ENCODE peak calls at places on chromosomes 1 and 21, in five cellular contexts. One of them, this sample, is unnamed.

GRCh38 chr1:70143052-70143659 is 62.2 kb downstream of the LRRC40 start:
- DNase-seq in GM12878: no peak
- DNase-seq in HepG2: no peak
- DNase-seq in WTC11: no peak
- DNase-seq in K562: no peak
- DNase-seq in this sample: no peak

GRCh38 chr1:234214911-234215892 is 158.1 kb upstream of the COA6 start:
- DNase-seq in WTC11: peak
- DNase-seq in K562: no peak
- DNase-seq in GM12878: no peak
- DNase-seq in HepG2: no peak
- DNase-seq in this sample: peak

GRCh38 chr21:45109831-45110492 is 35.6 kb downstream of the ADARB1 start:
- DNase-seq in HepG2: no peak
- DNase-seq in WTC11: no peak
- DNase-seq in GM12878: peak
- DNase-seq in K562: no peak
- DNase-seq in this sample: no peak

GRCh38 chr1:239909894-239910293 is 181.8 kb upstream of the FMN2 start:
- DNase-seq in WTC11: no peak
- DNase-seq in HepG2: no peak
- DNase-seq in K562: no peak
- DNase-seq in GM12878: no peak
- DNase-seq in this sample: no peak

GRCh38 chr1:40530735-40531380 is 579 bp upstream of the ZNF684 start:
- DNase-seq in HepG2: no peak
- DNase-seq in WTC11: no peak
- DNase-seq in GM12878: no peak
- DNase-seq in K562: no peak
- DNase-seq in this sample: no peak

GRCh38 chr1:161473363-161473762 is 31.9 kb upstream of the FCGR2A start:
- DNase-seq in K562: no peak
- DNase-seq in WTC11: peak
- DNase-seq in GM12878: no peak
- DNase-seq in HepG2: peak
- DNase-seq in this sample: no peak

GRCh38 chr1:93615201-93616150 is 66.2 kb downstream of the BCAR3 start:
- DNase-seq in GM12878: peak
- DNase-seq in WTC11: no peak
- DNase-seq in HepG2: peak
- DNase-seq in K562: peak
- DNase-seq in this sample: no peak

GRCh38 chr1:87392241-87393192 is 63.8 kb downstream of the LMO4 start:
- DNase-seq in GM12878: no peak
- DNase-seq in WTC11: no peak
- DNase-seq in HepG2: no peak
- DNase-seq in K562: no peak
- DNase-seq in this sample: no peak

GRCh38 chr1:65953170-65953569 is 160.5 kb downstream of the PDE4B start:
- DNase-seq in HepG2: no peak
- DNase-seq in K562: no peak
- DNase-seq in WTC11: no peak
- DNase-seq in GM12878: no peak
- DNase-seq in this sample: no peak

GRCh38 chr1:197683280-197683679 is 92.0 kb downstream of the DENND1B start:
- DNase-seq in K562: no peak
- DNase-seq in GM12878: no peak
- DNase-seq in WTC11: no peak
- DNase-seq in HepG2: no peak
- DNase-seq in this sample: no peak

GRCh38 chr1:112262301-112262700 is 133.7 kb upstream of the CTTNBP2NL start:
- DNase-seq in WTC11: no peak
- DNase-seq in K562: no peak
- DNase-seq in GM12878: no peak
- DNase-seq in HepG2: no peak
- DNase-seq in this sample: no peak
- TF ChIP-seq ATF2 in WTC11: no peak
- TF ChIP-seq ATF2 in K562: no peak
- TF ChIP-seq ATF2 in GM12878: no peak
- TF ChIP-seq ATF2 in HepG2: no peak
- TF ChIP-seq ATF2 in this sample: no peak

DNA sequence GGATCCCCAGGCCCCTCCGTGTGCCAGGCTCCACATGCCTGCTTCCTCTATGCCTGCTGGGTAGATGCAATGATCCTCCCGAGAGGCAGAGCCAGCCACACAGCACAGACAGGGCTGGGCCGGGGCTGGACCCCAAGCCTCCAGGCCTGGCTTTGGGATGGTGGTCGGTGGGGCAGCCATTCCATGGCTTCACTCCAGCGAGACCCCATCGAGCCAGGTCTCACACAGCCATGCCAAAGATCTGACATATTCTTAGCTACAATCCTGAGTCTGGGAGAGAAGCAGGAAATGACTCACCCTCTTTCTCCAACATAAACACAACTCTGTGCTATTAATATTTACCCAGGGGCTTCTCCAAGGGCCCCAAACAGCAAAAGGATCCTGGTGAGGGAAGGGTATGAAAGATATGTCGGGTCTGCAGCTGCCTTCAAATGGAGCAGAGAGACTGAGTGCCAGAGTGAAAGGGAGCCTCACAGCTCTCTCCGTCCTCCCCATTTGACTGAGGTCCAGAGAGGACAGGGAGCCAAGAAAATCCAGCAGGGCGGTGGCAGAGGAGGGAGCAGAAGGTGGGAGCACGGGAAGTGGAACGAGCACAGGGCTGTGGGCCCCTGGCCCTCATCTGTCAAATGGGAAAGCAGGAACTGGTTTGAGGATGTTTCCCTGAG is 639.5 kb downstream of the MATN1 start:
- DNase-seq in GM12878: no peak
- DNase-seq in WTC11: no peak
- DNase-seq in HepG2: peak
- DNase-seq in K562: no peak
- DNase-seq in this sample: no peak
- TF ChIP-seq ATF2 in GM12878: no peak
- TF ChIP-seq ATF2 in WTC11: no peak
- TF ChIP-seq ATF2 in HepG2: no peak
- TF ChIP-seq ATF2 in K562: no peak
- TF ChIP-seq ATF2 in this sample: no peak

DNA sequence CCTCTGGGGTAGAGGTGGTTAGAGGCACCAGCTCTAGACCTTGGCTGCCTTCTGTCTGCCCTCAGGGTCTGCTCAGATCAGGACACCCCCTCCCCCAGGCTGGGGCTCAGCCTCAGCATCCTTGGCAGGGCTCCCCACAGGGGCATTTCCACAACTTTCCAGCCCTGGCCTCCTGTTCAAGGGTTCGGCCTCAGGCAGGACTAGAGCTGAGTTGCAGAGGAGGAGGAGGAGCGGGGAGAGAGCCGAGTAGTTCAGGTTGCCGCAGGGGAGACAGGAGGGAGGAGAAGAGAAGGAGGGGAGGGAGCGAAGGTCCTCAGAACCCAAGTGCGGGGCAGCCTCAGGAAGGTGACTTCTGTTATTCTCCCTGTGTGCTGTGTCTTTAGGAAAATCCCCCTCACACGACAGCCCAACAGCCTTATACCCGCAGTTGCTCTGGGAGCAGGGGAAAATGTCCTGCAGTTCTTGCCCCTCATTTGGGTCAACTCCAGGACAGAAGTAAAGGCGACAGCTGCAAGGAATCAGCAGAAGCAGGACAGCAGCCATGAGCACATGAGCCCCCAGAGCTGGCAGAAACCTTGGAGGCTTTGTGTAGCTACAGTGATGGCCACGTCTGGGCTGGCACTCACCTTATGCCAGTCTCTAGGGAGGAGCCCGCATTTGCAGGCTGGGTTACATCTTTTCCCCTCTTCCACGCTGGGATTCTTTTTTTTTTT is 46.5 kb upstream of the TENT5B start:
- DNase-seq in WTC11: peak
- DNase-seq in K562: no peak
- DNase-seq in GM12878: no peak
- DNase-seq in HepG2: no peak
- DNase-seq in this sample: peak
- TF ChIP-seq ATF2 in WTC11: no peak
- TF ChIP-seq ATF2 in K562: no peak
- TF ChIP-seq ATF2 in GM12878: no peak
- TF ChIP-seq ATF2 in HepG2: no peak
- TF ChIP-seq ATF2 in this sample: no peak

GRCh38 chr1:8670371-8670818 is 147.0 kb downstream of the RERE start:
- DNase-seq in K562: no peak
- DNase-seq in WTC11: no peak
- DNase-seq in HepG2: peak
- DNase-seq in GM12878: no peak
- DNase-seq in this sample: no peak

GRCh38 chr1:8669608-8670335 is 147.7 kb downstream of the RERE start:
- DNase-seq in GM12878: no peak
- DNase-seq in K562: no peak
- DNase-seq in WTC11: no peak
- DNase-seq in HepG2: no peak
- DNase-seq in this sample: no peak

GRCh38 chr1:8674912-8675311 is 142.5 kb downstream of the RERE start:
- DNase-seq in K562: no peak
- DNase-seq in GM12878: no peak
- DNase-seq in HepG2: no peak
- DNase-seq in WTC11: no peak
- DNase-seq in this sample: no peak

GRCh38 chr1:8667869-8668595 is 149.4 kb downstream of the RERE start:
- DNase-seq in K562: no peak
- DNase-seq in WTC11: no peak
- DNase-seq in GM12878: no peak
- DNase-seq in HepG2: peak
- DNase-seq in this sample: no peak

GRCh38 chr1:8671313-8671917 is 146.0 kb downstream of the RERE start:
- DNase-seq in GM12878: no peak
- DNase-seq in K562: peak
- DNase-seq in WTC11: no peak
- DNase-seq in HepG2: peak
- DNase-seq in this sample: no peak
- TF ChIP-seq ATF2 in GM12878: no peak
- TF ChIP-seq ATF2 in K562: no peak
- TF ChIP-seq ATF2 in WTC11: no peak
- TF ChIP-seq ATF2 in HepG2: no peak
- TF ChIP-seq ATF2 in this sample: no peak

DNA sequence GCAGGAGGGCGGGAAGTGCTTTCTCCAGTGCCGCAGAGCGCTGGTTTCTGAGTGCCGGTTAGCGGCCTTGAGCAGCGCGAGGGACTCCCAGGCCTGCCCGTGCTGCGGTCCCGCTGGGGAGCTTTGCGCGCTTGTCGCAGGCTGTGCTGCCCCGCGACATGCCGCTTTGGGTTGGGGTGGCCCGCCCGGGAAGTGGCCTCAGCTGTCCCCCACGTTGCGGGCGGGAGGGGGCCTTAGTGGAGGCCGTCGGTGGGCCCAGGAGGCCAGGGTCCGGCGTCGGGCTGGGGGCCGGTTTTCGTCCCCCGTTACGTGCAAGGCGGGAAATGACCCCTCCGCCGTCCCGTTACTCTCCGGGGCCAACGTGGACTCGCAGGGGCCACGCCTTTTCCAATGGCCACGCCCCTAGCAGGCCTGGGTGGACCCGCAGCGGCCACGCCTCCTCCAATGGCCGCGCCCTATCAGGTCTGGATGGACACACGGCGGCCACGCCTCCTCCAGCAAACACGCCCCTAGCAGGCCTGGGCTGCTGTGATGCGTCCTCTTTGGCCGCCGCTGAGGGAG is 977 bp upstream of the C1orf174 start:
- DNase-seq in GM12878: peak
- DNase-seq in WTC11: peak
- DNase-seq in HepG2: peak
- DNase-seq in K562: peak
- DNase-seq in this sample: peak
- TF ChIP-seq ATF2 in GM12878: no peak
- TF ChIP-seq ATF2 in WTC11: no peak
- TF ChIP-seq ATF2 in HepG2: no peak
- TF ChIP-seq ATF2 in K562: no peak
- TF ChIP-seq ATF2 in this sample: no peak

DNA sequence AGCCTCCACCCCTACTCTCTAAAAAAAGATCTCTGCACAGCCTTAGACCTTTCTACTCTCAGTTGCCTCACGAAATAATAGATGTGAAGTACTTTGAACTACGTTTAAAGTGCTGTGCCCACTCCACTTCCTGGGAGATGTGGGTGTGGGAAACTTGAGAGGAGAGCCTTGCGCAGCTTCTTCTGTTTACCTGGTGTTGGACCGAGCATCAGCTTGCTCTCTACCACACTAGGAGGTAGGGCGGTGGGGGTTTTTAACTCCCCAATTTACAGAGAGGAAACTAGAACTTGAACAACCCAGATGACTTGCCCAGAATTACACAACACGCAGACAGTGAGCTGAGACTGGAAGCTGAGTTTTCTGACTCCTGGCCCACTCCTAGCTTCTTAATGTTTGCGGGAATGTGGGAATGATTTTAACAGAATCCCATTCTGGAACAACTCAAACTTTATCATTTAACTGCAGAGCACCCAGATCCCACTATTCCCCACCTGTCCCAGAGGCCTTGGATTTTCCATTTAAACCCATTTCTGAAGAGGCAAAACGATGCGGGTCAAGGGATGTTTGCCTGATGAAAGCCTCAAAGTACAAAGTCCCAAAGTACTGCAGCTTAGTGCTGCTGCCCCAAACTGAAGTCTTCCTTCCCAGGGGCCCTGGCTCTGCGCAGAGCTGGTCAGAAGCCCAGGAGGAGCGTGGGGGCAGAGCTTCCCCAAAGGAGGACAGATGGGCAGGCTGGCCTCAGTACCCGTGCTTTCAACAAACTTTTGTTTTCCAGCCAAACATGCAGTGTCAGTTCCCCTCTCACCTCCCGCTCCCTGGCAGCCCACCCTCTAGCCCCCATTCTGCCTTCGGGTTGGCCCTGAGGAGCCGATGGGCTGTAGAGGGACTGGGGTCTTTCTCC is 19.0 kb downstream of the BTG2 start:
- DNase-seq in GM12878: no peak
- DNase-seq in WTC11: no peak
- DNase-seq in K562: no peak
- DNase-seq in HepG2: no peak
- DNase-seq in this sample: no peak
- TF ChIP-seq ATF2 in GM12878: no peak
- TF ChIP-seq ATF2 in WTC11: no peak
- TF ChIP-seq ATF2 in K562: no peak
- TF ChIP-seq ATF2 in HepG2: no peak
- TF ChIP-seq ATF2 in this sample: no peak

DNA sequence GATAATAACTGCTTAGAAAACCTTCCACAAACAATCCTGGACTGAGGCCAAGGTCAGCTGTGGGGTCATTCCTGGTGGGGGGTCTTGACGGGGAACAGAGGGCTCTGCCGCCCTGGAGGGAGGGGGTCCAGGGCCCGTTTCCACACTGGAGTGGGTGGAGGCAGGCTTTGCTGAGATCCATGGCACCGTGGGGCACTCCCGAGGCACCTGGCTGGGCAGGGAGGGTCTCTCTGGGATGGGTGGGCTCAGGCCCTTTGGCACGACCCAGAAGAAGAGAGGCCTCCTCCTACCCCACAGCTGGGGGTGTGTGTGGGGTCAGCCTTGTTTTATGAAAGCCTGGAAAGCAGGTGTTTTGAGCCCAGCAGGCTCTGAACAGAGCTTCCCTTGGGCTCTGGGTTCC is 5.1 kb downstream of the MMEL1 start:
- DNase-seq in K562: no peak
- DNase-seq in GM12878: no peak
- DNase-seq in HepG2: no peak
- DNase-seq in WTC11: no peak
- DNase-seq in this sample: no peak
- TF ChIP-seq ATF2 in K562: no peak
- TF ChIP-seq ATF2 in GM12878: no peak
- TF ChIP-seq ATF2 in HepG2: no peak
- TF ChIP-seq ATF2 in WTC11: no peak
- TF ChIP-seq ATF2 in this sample: no peak

GRCh38 chr1:27153549-27153886 is 1.4 kb downstream of the SLC9A1 start:
- DNase-seq in WTC11: no peak
- DNase-seq in HepG2: no peak
- DNase-seq in GM12878: no peak
- DNase-seq in K562: peak
- DNase-seq in this sample: no peak
- TF ChIP-seq ATF2 in WTC11: no peak
- TF ChIP-seq ATF2 in HepG2: no peak
- TF ChIP-seq ATF2 in GM12878: no peak
- TF ChIP-seq ATF2 in K562: no peak
- TF ChIP-seq ATF2 in this sample: no peak